ENCODE peak calls at places on chromosomes 13 and 19, in five cellular contexts. O is CD8-positive, alpha-beta T cell; H is Peyer's patch; G is endodermal cell; R is HFF-Myc. D is an unnamed sample.

GRCh38 chr13:48944221-48944620 is 31.5 kb upstream of the FNDC3A start:
- DNase-seq in R (no peak), O (no peak), H (no peak), G (no peak), D (no peak)

GRCh38 chr19:2578391-2578826 is 102.5 kb downstream of the GADD45B start:
- DNase-seq in H (no peak), G (peak; percentile 87), R (no peak), O (no peak), D (peak; percentile 44)

GRCh38 chr13:51101636-51102218 is 9.3 kb downstream of the C13orf42 start:
- DNase-seq in O (no peak), G (peak; percentile 70), R (no peak), H (no peak), D (no peak)

GRCh38 chr13:44311011-44311481 is 62.6 kb upstream of the SERP2 start:
- DNase-seq in R (no peak), H (no peak), G (no peak), O (no peak), D (no peak)

GRCh38 chr19:13573268-13573667 is 67.0 kb upstream of the CACNA1A start:
- DNase-seq in R (no peak), H (no peak), O (no peak), G (peak; percentile 53), D (no peak)

GRCh38 chr19:46579286-46579944 is 21.7 kb upstream of the CALM3 start:
- DNase-seq in O (no peak), R (no peak), G (peak; percentile 81), H (no peak), D (no peak)

GRCh38 chr19:54481326-54481930 is 8.3 kb upstream of the CDC42EP5 start:
- DNase-seq in G (peak; percentile 90), O (peak; percentile 26), R (no peak), H (no peak), D (no peak)

GRCh38 chr13:82963466-82963865 is 918.8 kb downstream of the SLITRK1 start:
- DNase-seq in H (no peak), O (no peak), G (no peak), R (no peak), D (no peak)

GRCh38 chr19:1324792-1325567 is 39.3 kb downstream of the EFNA2 start:
- DNase-seq in R (peak; percentile 9), H (no peak), O (peak; percentile 4), G (no peak), D (no peak)

GRCh38 chr19:55116232-55117062 is 990 bp downstream of the PPP1R12C start:
- DNase-seq in O (peak; percentile 34), R (no peak), H (peak; percentile 79), G (peak; percentile 74), D (peak; percentile 7)

GRCh38 chr19:43463381-43464088 is 1.9 kb downstream of the LYPD3 start:
- DNase-seq in R (peak; percentile 47), O (peak; percentile 99), G (peak; percentile 100), H (peak; percentile 99), D (no peak)
- TF ChIP-seq CTCF in R (no peak), O (no peak), G (no peak), H (no peak), D (no peak)

GRCh38 chr19:38792250-38793111 is 3.5 kb downstream of the LGALS7B start:
- DNase-seq in O (peak; percentile 23), H (peak; percentile 44), G (peak; percentile 90), R (no peak), D (no peak)
- H3K4me3 ChIP-seq in O (peak overlapping the region; percentile 30), H (peak overlapping the region; percentile 40), G (no peak overlapping the region), R (no peak overlapping the region), D (no peak overlapping the region)

GRCh38 chr13:31468114-31468902 is 268.5 kb downstream of the B3GLCT start:
- DNase-seq in G (no peak), R (no peak), H (no peak), O (no peak), D (no peak)
- TF ChIP-seq CTCF in G (no peak), R (no peak), H (no peak), O (no peak), D (no peak)

DNA sequence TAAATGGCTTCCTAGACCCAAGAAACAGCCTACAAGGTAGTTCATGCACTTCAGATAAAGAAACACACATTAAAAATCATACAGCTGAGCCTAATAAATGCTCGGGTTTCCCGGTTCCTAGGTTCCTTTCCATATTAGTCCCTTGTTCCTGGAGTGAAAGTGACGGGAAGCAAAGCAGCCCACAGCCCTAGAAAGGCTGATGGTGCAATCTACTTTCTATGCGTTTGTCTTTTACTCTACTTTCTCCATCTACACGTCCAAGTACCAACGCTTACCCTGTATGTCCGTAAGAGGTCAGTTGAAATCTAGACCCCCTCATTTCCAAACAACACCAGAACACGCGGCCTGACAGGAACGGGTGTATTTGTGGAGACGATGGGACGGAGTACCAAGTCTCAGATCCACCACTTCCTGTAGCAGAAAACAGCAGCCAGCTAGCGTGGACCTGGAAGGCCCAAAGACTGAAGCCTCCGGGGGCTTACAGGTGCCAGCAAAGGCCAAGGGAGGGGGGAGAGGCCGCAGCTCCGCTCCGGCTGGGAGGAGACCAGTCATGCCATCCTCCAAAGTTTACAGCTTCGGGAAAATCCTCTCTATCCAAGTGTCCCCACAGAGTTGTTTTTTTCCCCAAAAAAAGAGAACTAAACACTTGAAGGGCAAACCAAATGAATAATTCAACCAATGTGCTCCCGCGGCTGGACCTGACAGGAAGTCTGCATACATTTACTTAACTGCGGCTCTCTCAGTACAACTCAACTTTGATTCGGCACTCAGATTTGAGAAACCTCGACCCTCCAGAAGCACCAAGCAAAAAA is 34.1 kb downstream of the STK24 start:
- DNase-seq in H (peak; percentile 60), O (no peak), G (no peak), R (no peak), D (no peak)
- H3K4me3 ChIP-seq in H (no peak overlapping the region), O (peak overlapping the region; percentile 38), G (no peak overlapping the region), R (no peak overlapping the region), D (no peak overlapping the region)

GRCh38 chr19:18833849-18834643 is 2.3 kb downstream of the UPF1 start:
- DNase-seq in O (no peak), H (no peak), G (no peak), R (no peak), D (no peak)

GRCh38 chr19:18833141-18833476 is 1.4 kb downstream of the UPF1 start:
- DNase-seq in H (no peak), R (no peak), G (no peak), O (no peak), D (no peak)

GRCh38 chr19:18830488-18830887 is 1.3 kb upstream of the UPF1 start:
- DNase-seq in R (no peak), O (no peak), G (no peak), H (no peak), D (no peak)

GRCh38 chr19:18831524-18832330 is at the start of gene UPF1:
- DNase-seq in H (peak; percentile 86), R (peak; percentile 57), G (peak; percentile 97), O (peak; percentile 96), D (no peak)

DNA sequence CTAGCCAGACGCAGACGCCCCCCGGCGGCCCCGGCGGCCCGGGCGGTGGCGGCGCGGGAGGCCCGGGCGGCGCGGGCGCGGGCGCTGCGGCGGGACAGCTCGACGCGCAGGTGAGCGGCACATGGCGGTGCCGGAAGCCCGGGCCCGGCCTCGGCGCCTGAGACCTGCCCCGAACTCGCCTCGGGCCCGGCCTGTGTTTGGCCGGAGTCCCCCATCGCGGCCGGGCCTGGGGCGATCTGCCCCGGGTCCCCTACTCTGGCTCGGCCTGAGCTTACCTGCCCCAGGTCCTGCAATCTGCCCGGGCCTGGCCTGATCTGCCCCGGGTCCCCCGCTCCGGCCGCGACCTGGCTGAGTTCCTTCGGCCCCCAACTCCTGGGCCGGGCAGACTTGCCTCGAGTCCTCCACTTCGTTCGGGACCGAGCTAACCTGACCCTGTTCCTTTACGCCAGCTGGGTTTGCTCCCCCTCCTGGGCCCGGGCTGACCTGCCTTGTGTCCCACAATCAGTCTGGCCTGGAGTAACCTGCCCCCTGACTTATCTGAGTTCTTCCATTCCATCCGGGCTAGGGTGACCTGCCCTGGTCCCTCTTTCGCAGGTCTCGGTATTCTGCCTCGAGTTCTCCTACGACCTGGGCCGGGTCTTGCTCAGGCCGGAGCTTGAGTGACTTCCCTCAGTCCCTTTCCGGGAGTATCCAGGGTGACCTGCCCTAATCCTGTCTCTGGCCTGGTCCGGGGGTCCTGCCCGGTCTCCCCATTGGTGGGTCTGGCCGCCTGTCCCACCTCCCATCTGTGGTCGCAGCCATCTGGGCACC is 777 bp downstream of the UPF1 start:
- DNase-seq in H (peak; percentile 36), R (no peak), G (peak; percentile 86), O (no peak), D (no peak)
- TF ChIP-seq CTCF in H (no peak), R (no peak), G (peak; percentile 60), O (no peak), D (peak; percentile 43)

GRCh38 chr19:17931532-17932191 is 1.2 kb upstream of the CCDC124 start:
- DNase-seq in G (peak; percentile 93), O (no peak), H (no peak), R (no peak), D (no peak)
- H3K4me3 ChIP-seq in G (peak overlapping the region; percentile 92), O (no peak overlapping the region), H (peak overlapping the region; percentile 85), R (peak overlapping the region; percentile 99), D (peak overlapping the region; percentile 84)

DNA sequence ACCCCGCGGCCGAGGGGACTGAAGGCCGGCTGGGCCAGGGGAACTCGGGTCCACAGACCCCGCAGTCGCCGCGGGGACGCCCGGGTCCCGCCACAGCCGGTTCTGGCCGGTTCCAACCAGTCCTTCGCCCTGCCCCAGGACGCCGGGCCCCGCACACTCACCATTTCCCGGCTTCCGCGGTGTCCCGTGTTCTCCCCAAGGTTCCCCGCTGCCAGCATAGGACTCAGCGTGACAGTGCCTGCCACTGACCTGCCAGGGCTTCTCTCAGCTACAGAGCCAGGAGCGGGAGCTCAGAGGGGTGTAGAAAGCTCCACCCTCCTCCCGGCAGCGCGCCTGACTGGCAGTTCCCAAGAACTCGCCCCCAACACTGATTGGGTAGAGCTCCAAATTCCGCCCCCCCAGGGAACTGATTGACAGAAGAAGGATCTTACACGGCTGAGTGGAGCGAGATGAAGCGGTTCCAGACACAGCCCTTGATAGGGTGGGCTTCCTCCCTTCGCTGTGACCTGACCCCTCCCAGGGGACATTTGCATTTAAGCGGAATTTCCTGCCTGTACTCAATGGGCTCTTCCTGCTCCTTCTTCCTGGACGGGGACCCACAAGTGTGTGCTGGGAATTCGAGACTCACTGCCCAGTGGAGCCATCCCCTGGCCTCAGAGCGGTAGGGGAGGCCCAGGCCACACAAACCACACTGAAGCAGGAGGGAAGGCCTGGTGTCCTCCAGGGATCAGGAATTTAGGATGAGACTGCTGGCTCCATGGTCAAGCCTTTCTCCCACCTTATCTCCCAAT is at the start of gene ZNF442:
- DNase-seq in H (peak; percentile 91), G (peak; percentile 98), R (peak; percentile 29), O (peak; percentile 74), D (peak; percentile 66)
- TF ChIP-seq CTCF in H (peak; percentile 76), G (peak; percentile 74), R (peak; percentile 25), O (no peak), D (peak; percentile 84)